ENCODE peak calls at places on chromosomes 6 and 20, in five cellular contexts. One of them, this sample, is unnamed.

GRCh38 chr6:150713876-150714275 is 114.2 kb downstream of the PLEKHG1 start:
- DNase-seq in hepatocyte: no peak
- DNase-seq in HFFc6: no peak
- DNase-seq in retina: peak; percentile 40
- DNase-seq in CD4-positive, alpha-beta memory T cell: no peak
- DNase-seq in this sample: no peak

GRCh38 chr6:22667855-22668254 is 98.5 kb downstream of the HDGFL1 start:
- DNase-seq in hepatocyte: no peak
- DNase-seq in HFFc6: no peak
- DNase-seq in retina: no peak
- DNase-seq in CD4-positive, alpha-beta memory T cell: no peak
- DNase-seq in this sample: no peak

GRCh38 chr6:27743787-27744186 is 168.4 kb downstream of the OR2B2 start:
- DNase-seq in hepatocyte: no peak
- DNase-seq in HFFc6: no peak
- DNase-seq in retina: no peak
- DNase-seq in CD4-positive, alpha-beta memory T cell: no peak
- DNase-seq in this sample: no peak

GRCh38 chr20:37327748-37328147 is 18.2 kb upstream of the SRC start:
- DNase-seq in hepatocyte: peak; percentile 65
- DNase-seq in HFFc6: peak; percentile 81
- DNase-seq in retina: no peak
- DNase-seq in CD4-positive, alpha-beta memory T cell: no peak
- DNase-seq in this sample: no peak

GRCh38 chr6:87366428-87366827 is 21.8 kb downstream of the C6orf163 start:
- DNase-seq in hepatocyte: no peak
- DNase-seq in HFFc6: peak; percentile 3
- DNase-seq in retina: no peak
- DNase-seq in CD4-positive, alpha-beta memory T cell: no peak
- DNase-seq in this sample: no peak

GRCh38 chr20:29740951-29741593 is 1516.4 kb upstream of the DEFB115 start:
- DNase-seq in hepatocyte: no peak
- DNase-seq in HFFc6: no peak
- DNase-seq in retina: no peak
- DNase-seq in CD4-positive, alpha-beta memory T cell: no peak
- DNase-seq in this sample: peak; percentile 21

GRCh38 chr6:130840050-130840449 is 12.8 kb downstream of the SMLR1 start:
- DNase-seq in hepatocyte: no peak
- DNase-seq in HFFc6: no peak
- DNase-seq in retina: no peak
- DNase-seq in CD4-positive, alpha-beta memory T cell: no peak
- DNase-seq in this sample: no peak

GRCh38 chr6:22071655-22072054 is 225.2 kb downstream of the PRL start:
- DNase-seq in hepatocyte: peak; percentile 48
- DNase-seq in HFFc6: peak; percentile 21
- DNase-seq in retina: peak; percentile 12
- DNase-seq in CD4-positive, alpha-beta memory T cell: no peak
- DNase-seq in this sample: no peak

GRCh38 chr6:41551086-41551702 is 5.0 kb downstream of the FOXP4 start:
- DNase-seq in hepatocyte: no peak
- DNase-seq in HFFc6: no peak
- DNase-seq in retina: no peak
- DNase-seq in CD4-positive, alpha-beta memory T cell: no peak
- DNase-seq in this sample: no peak

GRCh38 chr20:47063407-47063806 is 168.8 kb downstream of the EYA2 start:
- DNase-seq in hepatocyte: peak; percentile 22
- DNase-seq in HFFc6: no peak
- DNase-seq in retina: no peak
- DNase-seq in CD4-positive, alpha-beta memory T cell: no peak
- DNase-seq in this sample: no peak

GRCh38 chr6:105014448-105014847 is 57.5 kb downstream of the LIN28B start:
- DNase-seq in hepatocyte: no peak
- DNase-seq in HFFc6: no peak
- DNase-seq in retina: no peak
- DNase-seq in CD4-positive, alpha-beta memory T cell: no peak
- DNase-seq in this sample: no peak

GRCh38 chr6:168737481-168737880 is 296.5 kb downstream of the SMOC2 start:
- DNase-seq in hepatocyte: no peak
- DNase-seq in HFFc6: no peak
- DNase-seq in retina: no peak
- DNase-seq in CD4-positive, alpha-beta memory T cell: no peak
- DNase-seq in this sample: no peak

This sample was measured in D341Med.